ENCODE peak calls at places on chromosome 10, in six cellular contexts. V, N, Y, J, I and O are unnamed samples.

GRCh38 chr10:76333331-76333730 is 901.9 kb downstream of the LRMDA start:
- ATAC-seq in V (no peak), N (no peak), Y (no peak), J (no peak), I (no peak), O (no peak)

GRCh38 chr10:90859321-90859751 is 1.5 kb upstream of the HTR7 start:
- ATAC-seq in V (peak), N (no peak), Y (peak), J (no peak), I (no peak), O (peak)

GRCh38 chr10:126054191-126054590 is 157.8 kb downstream of the FANK1 start:
- ATAC-seq in V (no peak), N (no peak), Y (no peak), J (no peak), I (no peak), O (no peak)

GRCh38 chr10:26556756-26557640 is 118.9 kb downstream of the APBB1IP start:
- ATAC-seq in V (peak), N (peak), Y (peak), J (peak), I (peak), O (peak)

GRCh38 chr10:94002156-94002555 is 8.4 kb downstream of the PLCE1 start:
- ATAC-seq in V (no peak), N (peak), Y (no peak), J (peak), I (no peak), O (peak)

GRCh38 chr10:58266003-58266825 is 1.5 kb downstream of the IPMK start:
- ATAC-seq in V (no peak), N (no peak), Y (peak), J (no peak), I (peak), O (no peak)

GRCh38 chr10:75378403-75378802 is 23.2 kb downstream of the ZNF503 start:
- ATAC-seq in V (no peak), N (no peak), Y (no peak), J (no peak), I (no peak), O (no peak)

GRCh38 chr10:103784723-103785418 is 70.5 kb downstream of the SH3PXD2A start:
- ATAC-seq in V (no peak), N (no peak), Y (peak), J (no peak), I (no peak), O (peak)

GRCh38 chr10:22701132-22701851 is 13.1 kb downstream of the PIP4K2A start:
- ATAC-seq in V (no peak), N (no peak), Y (no peak), J (no peak), I (peak), O (no peak)

GRCh38 chr10:84329094-84329611 is 764 bp downstream of the CCSER2 start:
- ATAC-seq in V (peak), N (peak), Y (peak), J (peak), I (peak), O (no peak)

GRCh38 chr10:113053091-113053490 is 103.0 kb downstream of the TCF7L2 start:
- ATAC-seq in V (no peak), N (peak), Y (no peak), J (peak), I (no peak), O (no peak)

GRCh38 chr10:129345763-129346162 is 121.3 kb upstream of the MGMT start:
- ATAC-seq in V (no peak), N (no peak), Y (no peak), J (no peak), I (no peak), O (no peak)

GRCh38 chr10:1932617-1933016 is 195.3 kb upstream of the ADARB2 start:
- ATAC-seq in V (no peak), N (no peak), Y (no peak), J (no peak), I (no peak), O (no peak)

GRCh38 chr10:126840736-126841135 is 64.5 kb upstream of the DOCK1 start:
- ATAC-seq in V (no peak), N (no peak), Y (no peak), J (no peak), I (no peak), O (no peak)

GRCh38 chr10:68938884-68939283 is 17.1 kb upstream of the DDX21 start:
- ATAC-seq in V (no peak), N (no peak), Y (no peak), J (no peak), I (no peak), O (no peak)

GRCh38 chr10:19663344-19663743 is 152.9 kb upstream of the PLXDC2 start:
- ATAC-seq in V (no peak), N (no peak), Y (no peak), J (no peak), I (no peak), O (no peak)

GRCh38 chr10:99325261-99325660 is 3.9 kb upstream of the CNNM1 start:
- ATAC-seq in V (no peak), N (no peak), Y (peak), J (no peak), I (no peak), O (peak)

GRCh38 chr10:123404357-123404756 is 250.2 kb downstream of the BUB3 start:
- ATAC-seq in V (no peak), N (no peak), Y (no peak), J (no peak), I (no peak), O (no peak)

GRCh38 chr10:17412323-17412722 is 42.1 kb downstream of the ST8SIA6 start:
- ATAC-seq in V (peak), N (peak), Y (no peak), J (no peak), I (no peak), O (no peak)

GRCh38 chr10:22649390-22649841 is 65.0 kb downstream of the PIP4K2A start:
- ATAC-seq in V (no peak), N (peak), Y (no peak), J (no peak), I (peak), O (no peak)

GRCh38 chr10:88292185-88292514 is 291.0 kb downstream of the RNLS start:
- ATAC-seq in V (no peak), N (no peak), Y (no peak), J (no peak), I (no peak), O (no peak)

GRCh38 chr10:12406764-12407400 is 57.5 kb downstream of the CAMK1D start:
- ATAC-seq in V (no peak), N (no peak), Y (no peak), J (no peak), I (no peak), O (no peak)

GRCh38 chr10:125788156-125789034 is 12.8 kb upstream of the MMP21 start:
- ATAC-seq in V (no peak), N (peak), Y (no peak), J (no peak), I (peak), O (no peak)

GRCh38 chr10:110016037-110016436 is 8.3 kb downstream of the ADD3 start:
- ATAC-seq in V (peak), N (peak), Y (peak), J (peak), I (no peak), O (no peak)

GRCh38 chr10:30185916-30186315 is 126.5 kb upstream of the JCAD start:
- ATAC-seq in V (peak), N (peak), Y (peak), J (peak), I (no peak), O (peak)

GRCh38 chr10:97882142-97883091 is 32.8 kb downstream of the GOLGA7B start:
- ATAC-seq in V (peak), N (peak), Y (peak), J (peak), I (no peak), O (peak)

GRCh38 chr10:75250934-75251333 is 15.2 kb upstream of the COMTD1 start:
- ATAC-seq in V (no peak), N (no peak), Y (peak), J (no peak), I (no peak), O (peak)

GRCh38 chr10:71795248-71795647 is 21.9 kb upstream of the VSIR start:
- ATAC-seq in V (peak), N (no peak), Y (peak), J (no peak), I (no peak), O (peak)

GRCh38 chr10:4837551-4837950 is 11.5 kb downstream of the AKR1E2 start:
- ATAC-seq in V (peak), N (no peak), Y (no peak), J (no peak), I (no peak), O (no peak)